ENCODE peak calls at places on chromosomes 16 and 17, in five cellular contexts. One of them, this sample, is unnamed.

GRCh38 chr16:19735074-19735867 is 17.2 kb downstream of the IQCK start:
- DNase-seq in A673: no peak
- DNase-seq in astrocyte: no peak
- DNase-seq in stomach: peak; percentile 80
- DNase-seq in breast epithelium: no peak
- DNase-seq in this sample: peak; percentile 25

GRCh38 chr16:30658731-30659506 is 688 bp downstream of the FBRS start:
- DNase-seq in A673: peak; percentile 99
- DNase-seq in astrocyte: peak; percentile 90
- DNase-seq in stomach: peak; percentile 73
- DNase-seq in breast epithelium: no peak
- DNase-seq in this sample: peak; percentile 87

GRCh38 chr17:31525801-31526549 is 134.5 kb downstream of the RAB11FIP4 start:
- DNase-seq in A673: no peak
- DNase-seq in astrocyte: no peak
- DNase-seq in stomach: no peak
- DNase-seq in breast epithelium: no peak
- DNase-seq in this sample: no peak

GRCh38 chr16:84284168-84284722 is 10.4 kb upstream of the WFDC1 start:
- DNase-seq in A673: no peak
- DNase-seq in astrocyte: no peak
- DNase-seq in stomach: peak; percentile 46
- DNase-seq in breast epithelium: no peak
- DNase-seq in this sample: peak; percentile 44

GRCh38 chr17:2214047-2214717 is 89.4 kb downstream of the SMG6 start:
- DNase-seq in A673: no peak
- DNase-seq in astrocyte: peak; percentile 93
- DNase-seq in stomach: no peak
- DNase-seq in breast epithelium: no peak
- DNase-seq in this sample: peak; percentile 93

GRCh38 chr16:27109666-27110523 is 43.2 kb downstream of the C16orf82 start:
- DNase-seq in A673: peak; percentile 85
- DNase-seq in astrocyte: peak; percentile 19
- DNase-seq in stomach: peak; percentile 75
- DNase-seq in breast epithelium: peak; percentile 52
- DNase-seq in this sample: peak; percentile 66

GRCh38 chr17:78882546-78883089 is 20.4 kb downstream of the CEP295NL start:
- DNase-seq in A673: no peak
- DNase-seq in astrocyte: no peak
- DNase-seq in stomach: no peak
- DNase-seq in breast epithelium: no peak
- DNase-seq in this sample: no peak

GRCh38 chr17:64599187-64599676 is 62.9 kb downstream of the SMURF2 start:
- DNase-seq in A673: no peak
- DNase-seq in astrocyte: no peak
- DNase-seq in stomach: peak; percentile 32
- DNase-seq in breast epithelium: no peak
- DNase-seq in this sample: no peak

GRCh38 chr16:12764813-12765212 is 38.9 kb downstream of the CPPED1 start:
- DNase-seq in A673: no peak
- DNase-seq in astrocyte: no peak
- DNase-seq in stomach: no peak
- DNase-seq in breast epithelium: no peak
- DNase-seq in this sample: no peak

GRCh38 chr17:78793968-78794367 is 11.9 kb upstream of the CYTH1 start:
- DNase-seq in A673: no peak
- DNase-seq in astrocyte: no peak
- DNase-seq in stomach: no peak
- DNase-seq in breast epithelium: no peak
- DNase-seq in this sample: no peak

GRCh38 chr17:29592850-29593545 is at the start of gene ANKRD13B:
- DNase-seq in A673: peak; percentile 82
- DNase-seq in astrocyte: no peak
- DNase-seq in stomach: no peak
- DNase-seq in breast epithelium: no peak
- DNase-seq in this sample: peak; percentile 22

GRCh38 chr17:48747445-48748363 is 19.2 kb upstream of the HOXB13 start:
- DNase-seq in A673: no peak
- DNase-seq in astrocyte: no peak
- DNase-seq in stomach: no peak
- DNase-seq in breast epithelium: no peak
- DNase-seq in this sample: no peak

GRCh38 chr16:19997734-19998133 is 76.0 kb downstream of the GPR139 start:
- DNase-seq in A673: no peak
- DNase-seq in astrocyte: no peak
- DNase-seq in stomach: no peak
- DNase-seq in breast epithelium: no peak
- DNase-seq in this sample: no peak

GRCh38 chr16:51392651-51393187 is 241.6 kb upstream of the SALL1 start:
- DNase-seq in A673: peak; percentile 46
- DNase-seq in astrocyte: peak; percentile 86
- DNase-seq in stomach: no peak
- DNase-seq in breast epithelium: no peak
- DNase-seq in this sample: no peak

GRCh38 chr17:19470529-19471261 is 59.7 kb downstream of the RNF112 start:
- DNase-seq in A673: no peak
- DNase-seq in astrocyte: no peak
- DNase-seq in stomach: peak; percentile 35
- DNase-seq in breast epithelium: no peak
- DNase-seq in this sample: no peak

GRCh38 chr16:53989597-53989996 is 285.6 kb downstream of the FTO start:
- DNase-seq in A673: no peak
- DNase-seq in astrocyte: no peak
- DNase-seq in stomach: no peak
- DNase-seq in breast epithelium: no peak
- DNase-seq in this sample: no peak

GRCh38 chr16:25109643-25110042 is 1.9 kb upstream of the LCMT1 start:
- DNase-seq in A673: peak; percentile 29
- DNase-seq in astrocyte: peak; percentile 90
- DNase-seq in stomach: no peak
- DNase-seq in breast epithelium: peak; percentile 26
- DNase-seq in this sample: peak; percentile 93

DNA sequence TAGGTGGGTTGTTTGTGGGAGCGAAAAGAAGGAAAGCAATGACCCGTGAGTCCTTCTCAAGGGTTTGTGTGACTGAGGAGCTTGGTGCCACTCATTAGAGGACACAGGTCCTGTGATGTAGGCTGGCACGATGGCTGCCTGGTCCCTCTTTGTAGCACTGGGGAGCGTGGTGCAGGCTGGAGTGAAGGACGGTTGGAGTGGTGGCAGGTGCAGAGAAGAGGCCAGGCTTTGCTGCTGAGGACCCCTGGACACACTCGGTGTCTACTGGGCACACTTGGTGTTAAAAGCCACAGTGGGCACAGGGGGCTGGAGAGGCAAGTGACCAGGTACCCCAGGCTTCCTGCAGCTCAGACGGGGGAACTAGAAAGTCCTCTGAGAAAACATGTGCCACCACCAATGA is 106.0 kb downstream of the NTN1 start:
- DNase-seq in A673: no peak
- DNase-seq in astrocyte: no peak
- DNase-seq in stomach: no peak
- DNase-seq in breast epithelium: no peak
- DNase-seq in this sample: no peak
- H3K4me1 ChIP-seq in A673: no peaks in the 10 kb centered on the region
- H3K4me1 ChIP-seq in astrocyte: no peaks in the 10 kb centered on the region
- H3K4me1 ChIP-seq in stomach: no peaks in the 10 kb centered on the region
- H3K4me1 ChIP-seq in breast epithelium: no peaks in the 10 kb centered on the region
- H3K4me1 ChIP-seq in this sample: no peaks in the 10 kb centered on the region

GRCh38 chr17:5183410-5183793 is 8.3 kb downstream of the ZNF594 start:
- DNase-seq in A673: no peak
- DNase-seq in astrocyte: no peak
- DNase-seq in stomach: no peak
- DNase-seq in breast epithelium: no peak
- DNase-seq in this sample: no peak

GRCh38 chr17:5182597-5183409 is 8.9 kb downstream of the ZNF594 start:
- DNase-seq in A673: no peak
- DNase-seq in astrocyte: no peak
- DNase-seq in stomach: no peak
- DNase-seq in breast epithelium: no peak
- DNase-seq in this sample: no peak

GRCh38 chr17:5184284-5184683 is 7.4 kb downstream of the ZNF594 start:
- DNase-seq in A673: no peak
- DNase-seq in astrocyte: no peak
- DNase-seq in stomach: no peak
- DNase-seq in breast epithelium: no peak
- DNase-seq in this sample: no peak

GRCh38 chr17:5179003-5179402 is 12.7 kb downstream of the ZNF594 start:
- DNase-seq in A673: no peak
- DNase-seq in astrocyte: no peak
- DNase-seq in stomach: no peak
- DNase-seq in breast epithelium: no peak
- DNase-seq in this sample: no peak

DNA sequence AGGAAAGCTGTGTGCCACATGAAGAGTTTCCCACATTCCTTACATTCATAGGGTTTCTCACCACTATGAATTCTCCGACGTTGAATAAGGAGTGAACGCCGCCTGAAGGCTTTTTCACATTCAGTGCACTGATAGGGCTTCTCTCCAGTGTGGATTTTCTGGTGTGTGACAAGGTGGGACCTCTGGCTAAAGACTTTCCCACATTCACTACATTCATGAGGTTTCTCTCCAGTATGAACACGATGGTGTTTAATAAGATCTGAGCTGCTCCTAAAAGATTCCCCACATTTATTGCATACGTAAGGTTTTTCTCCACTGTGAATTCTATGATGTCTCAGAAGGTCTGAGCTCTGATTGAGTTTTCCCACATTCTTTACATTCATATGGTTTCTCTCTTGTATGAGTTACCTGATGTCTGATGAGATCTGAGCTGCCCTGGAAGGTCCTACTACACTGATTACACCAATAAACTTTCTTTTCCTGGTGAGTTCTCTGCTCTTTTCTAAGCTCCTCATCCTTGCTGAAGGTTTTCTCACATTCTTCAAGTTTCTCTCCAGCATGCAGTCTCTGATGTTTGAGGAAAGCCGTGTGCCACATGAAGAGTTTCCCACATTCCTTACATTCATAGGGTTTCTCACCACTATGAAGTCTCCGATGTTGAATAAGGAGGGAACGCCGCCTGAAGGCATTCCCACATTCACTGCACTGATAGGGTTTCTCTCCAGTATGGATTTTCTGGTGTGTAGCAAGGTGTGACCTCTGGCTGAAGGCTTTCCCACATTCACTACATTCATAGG is 10.0 kb downstream of the ZNF594 start:
- DNase-seq in A673: no peak
- DNase-seq in astrocyte: no peak
- DNase-seq in stomach: no peak
- DNase-seq in breast epithelium: no peak
- DNase-seq in this sample: no peak
- H3K9me3 ChIP-seq in A673: peaks cover 96% of the 10 kb centered on the region
- H3K9me3 ChIP-seq in astrocyte: peaks cover 73% of the 10 kb centered on the region
- H3K9me3 ChIP-seq in stomach: peaks cover 88% of the 10 kb centered on the region
- H3K9me3 ChIP-seq in breast epithelium: peaks cover 93% of the 10 kb centered on the region
- H3K9me3 ChIP-seq in this sample: peaks cover 97% of the 10 kb centered on the region

DNA sequence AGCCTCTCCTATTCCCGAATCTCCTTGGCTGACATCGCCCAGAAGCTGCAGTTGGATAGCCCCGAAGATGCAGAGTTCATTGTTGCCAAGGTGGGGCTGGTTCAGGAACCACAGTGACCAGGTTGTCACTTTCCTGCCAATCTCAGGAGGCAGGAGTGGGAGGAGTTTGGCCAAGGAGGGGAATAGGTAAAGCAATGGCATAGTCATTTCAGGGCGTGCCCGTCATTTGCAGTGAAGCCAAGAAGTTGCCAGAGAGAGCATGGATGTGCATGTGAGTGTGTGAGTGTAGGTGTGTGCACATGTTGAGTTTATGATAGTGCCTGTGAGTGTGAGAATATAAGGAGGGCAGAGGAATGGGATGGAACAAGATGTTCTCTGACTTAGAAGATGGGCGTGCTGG is 14.8 kb downstream of the PSMD3 start:
- DNase-seq in A673: no peak
- DNase-seq in astrocyte: no peak
- DNase-seq in stomach: peak; percentile 50
- DNase-seq in breast epithelium: no peak
- DNase-seq in this sample: no peak
- H3K36me3 ChIP-seq in A673: peaks cover 43% of the 10 kb centered on the region
- H3K36me3 ChIP-seq in astrocyte: peaks cover 52% of the 10 kb centered on the region
- H3K36me3 ChIP-seq in stomach: peaks cover 71% of the 10 kb centered on the region
- H3K36me3 ChIP-seq in breast epithelium: peaks cover 27% of the 10 kb centered on the region
- H3K36me3 ChIP-seq in this sample: peaks cover 82% of the 10 kb centered on the region

GRCh38 chr17:10087333-10087732 is 111.1 kb downstream of the GAS7 start:
- DNase-seq in A673: no peak
- DNase-seq in astrocyte: no peak
- DNase-seq in stomach: no peak
- DNase-seq in breast epithelium: no peak
- DNase-seq in this sample: no peak
- H3K4me1 ChIP-seq in A673: no peaks in the 10 kb centered on the region
- H3K4me1 ChIP-seq in astrocyte: peaks cover 15% of the 10 kb centered on the region
- H3K4me1 ChIP-seq in stomach: peaks cover 33% of the 10 kb centered on the region
- H3K4me1 ChIP-seq in breast epithelium: no peaks in the 10 kb centered on the region
- H3K4me1 ChIP-seq in this sample: no peaks in the 10 kb centered on the region

DNA sequence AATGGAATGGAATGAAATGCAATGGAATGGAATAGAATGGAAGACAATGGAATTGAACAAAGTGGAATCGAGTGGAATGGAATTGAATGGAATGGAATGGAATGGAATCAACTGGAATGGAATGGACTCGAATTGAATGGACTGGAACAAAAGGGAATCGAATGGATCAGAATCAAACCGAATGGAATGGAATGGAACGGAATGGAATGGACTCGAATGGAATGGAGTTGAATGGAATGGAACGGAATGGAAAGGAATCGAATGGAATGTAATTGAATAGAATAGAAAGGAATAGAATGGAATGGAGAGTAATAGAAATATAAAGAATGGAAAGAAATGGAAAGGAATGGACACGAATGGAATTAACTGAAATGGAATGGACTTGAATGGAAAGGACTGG is 475.2 kb upstream of the WSB1 start:
- DNase-seq in A673: no peak
- DNase-seq in astrocyte: peak; percentile 23
- DNase-seq in stomach: no peak
- DNase-seq in breast epithelium: no peak
- DNase-seq in this sample: no peak
- H3K9me3 ChIP-seq in A673: peaks cover 86% of the 10 kb centered on the region
- H3K9me3 ChIP-seq in astrocyte: peaks cover 60% of the 10 kb centered on the region
- H3K9me3 ChIP-seq in stomach: peaks cover 11% of the 10 kb centered on the region
- H3K9me3 ChIP-seq in breast epithelium: peaks cover 61% of the 10 kb centered on the region
- H3K9me3 ChIP-seq in this sample: peaks cover 9% of the 10 kb centered on the region

DNA sequence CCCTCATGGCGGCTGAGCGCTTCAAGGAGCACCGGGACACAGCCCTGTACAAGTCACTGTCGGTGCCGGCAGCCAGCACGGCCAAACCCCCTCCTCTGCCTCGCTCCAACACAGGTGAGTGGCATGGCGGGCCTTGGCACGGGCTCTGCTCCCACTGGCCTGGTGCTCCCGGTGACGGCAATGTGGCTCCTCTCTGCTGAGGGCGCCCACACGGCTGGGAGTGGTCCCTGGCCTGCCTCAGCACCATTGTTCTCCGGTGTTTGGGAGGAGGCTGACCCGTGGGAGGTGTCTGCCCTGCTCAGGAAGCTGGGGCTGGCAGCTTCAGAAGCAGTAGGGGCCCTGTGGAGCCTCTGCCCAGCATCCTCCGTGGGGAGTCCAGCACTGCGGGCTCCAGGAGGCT is 33.9 kb downstream of the TSC2 start:
- DNase-seq in A673: no peak
- DNase-seq in astrocyte: no peak
- DNase-seq in stomach: no peak
- DNase-seq in breast epithelium: no peak
- DNase-seq in this sample: no peak
- H3K36me3 ChIP-seq in A673: peaks cover 8% of the 10 kb centered on the region
- H3K36me3 ChIP-seq in astrocyte: no peaks in the 10 kb centered on the region
- H3K36me3 ChIP-seq in stomach: peaks cover 55% of the 10 kb centered on the region
- H3K36me3 ChIP-seq in breast epithelium: no peaks in the 10 kb centered on the region
- H3K36me3 ChIP-seq in this sample: peaks cover 81% of the 10 kb centered on the region